ENCODE peak calls at places on chromosomes 7 and 10, in four cellular contexts. N, X, P and Y are unnamed samples.

GRCh38 chr10:132653721-132654120 is 116.1 kb downstream of the INPP5A start:
- DNase-seq in X (no peak), P (no peak), N (no peak), Y (no peak)

GRCh38 chr7:27606270-27607209 is 56.1 kb downstream of the HIBADH start:
- DNase-seq in N (no peak), X (no peak), P (no peak), Y (peak)

GRCh38 chr10:71392791-71393781 is 3.6 kb upstream of the CDH23 start:
- DNase-seq in P (no peak), N (peak), X (no peak), Y (no peak)

GRCh38 chr7:41793556-41793955 is 90.7 kb upstream of the INHBA start:
- DNase-seq in P (no peak), X (no peak), N (no peak), Y (no peak)

GRCh38 chr7:46982928-46983327 is 599.0 kb downstream of the TNS3 start:
- DNase-seq in N (no peak), X (no peak), P (peak), Y (no peak)

GRCh38 chr7:66642186-66642585 is 13.5 kb downstream of the KCTD7 start:
- DNase-seq in N (no peak), P (no peak), X (no peak), Y (no peak)

GRCh38 chr7:134534633-134535032 is 7.3 kb downstream of the AKR1B10 start:
- DNase-seq in X (no peak), P (no peak), N (no peak), Y (no peak)

GRCh38 chr10:3125527-3126170 is 46.9 kb downstream of the PITRM1 start:
- DNase-seq in N (no peak), P (no peak), X (no peak), Y (no peak)

GRCh38 chr7:159116581-159117339 is 27.9 kb downstream of the VIPR2 start:
- DNase-seq in N (no peak), P (no peak), X (no peak), Y (no peak)

DNA sequence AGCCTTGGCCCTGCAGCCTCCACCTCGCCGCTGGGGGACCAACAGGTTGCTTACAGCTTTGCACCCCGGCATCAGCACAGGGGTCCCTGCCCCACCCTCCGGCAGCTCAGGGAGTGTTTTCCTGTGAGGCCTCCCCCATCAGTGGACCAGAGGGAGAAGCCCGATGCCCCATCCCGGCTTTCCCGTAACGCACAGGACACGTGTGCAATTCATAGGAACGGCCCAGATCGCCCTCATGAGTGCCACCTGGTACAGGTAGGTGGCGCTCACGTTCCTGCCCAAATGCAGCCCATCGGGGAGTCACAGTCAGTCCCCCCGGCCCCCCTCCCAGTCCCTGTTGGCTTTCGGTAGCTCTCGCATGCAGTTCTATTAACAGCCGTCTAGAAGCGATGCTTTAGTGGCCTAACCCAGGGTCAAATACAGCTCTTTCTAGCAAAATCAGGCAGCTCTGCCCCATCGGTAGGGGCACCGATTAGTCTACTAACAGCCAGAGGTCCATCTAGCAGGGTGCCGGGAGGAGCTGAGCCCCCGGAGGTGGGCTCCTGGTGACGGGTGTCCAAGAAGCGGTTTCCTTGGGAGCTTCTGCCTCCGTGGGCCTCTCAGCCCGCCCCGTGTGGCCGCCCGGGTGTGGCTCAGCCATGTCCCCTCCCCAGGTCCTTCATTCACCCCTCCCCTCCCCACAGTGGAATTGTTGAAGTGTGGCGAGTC is 48.4 kb upstream of the GTF2IRD1 start:
- DNase-seq in X (no peak), P (peak), N (peak), Y (no peak)
- TF ChIP-seq CTCF in X (peak), P (peak), N (peak), Y (peak)

DNA sequence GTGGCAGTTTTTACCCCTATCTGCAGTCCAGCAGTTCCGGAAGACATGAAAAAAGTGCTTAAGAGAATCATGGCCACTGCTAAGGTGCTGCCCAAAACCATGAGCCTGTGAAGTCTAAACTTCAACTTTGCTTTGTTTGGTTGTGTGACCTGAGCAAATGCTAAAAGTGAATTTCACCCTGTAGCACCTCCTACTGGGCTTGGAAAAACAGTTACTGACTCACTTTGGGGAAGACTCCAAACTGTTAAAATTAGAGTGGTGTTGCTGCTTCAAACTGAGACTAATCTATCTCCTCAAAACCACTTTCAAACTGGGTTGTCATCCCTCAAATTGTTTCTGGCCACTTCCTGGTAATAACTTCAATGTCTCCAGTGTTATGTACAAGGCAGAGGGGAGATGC is 21.3 kb downstream of the MKX start:
- DNase-seq in X (no peak), P (no peak), N (peak), Y (peak)
- TF ChIP-seq CTCF in X (no peak), P (peak), N (peak), Y (peak)

DNA sequence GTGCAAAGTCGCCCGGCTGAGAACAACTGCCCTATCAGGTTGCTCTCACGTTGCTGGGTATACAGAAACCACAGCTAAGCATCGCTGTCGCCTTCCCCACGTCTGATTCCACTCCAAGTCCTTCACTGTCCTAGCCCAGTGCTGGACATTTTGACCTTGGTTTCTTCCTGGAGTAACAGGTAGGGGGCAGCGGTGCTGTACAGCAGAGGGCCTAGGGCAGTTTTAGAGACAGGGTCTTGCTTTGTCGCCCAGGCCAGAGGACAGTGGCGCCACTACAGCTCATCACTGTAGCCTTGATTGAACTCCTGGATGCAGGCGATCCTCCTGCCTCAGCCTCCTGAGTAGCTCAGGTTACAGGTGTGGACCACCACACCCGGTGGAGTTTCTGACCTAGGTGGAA is 2.6 kb downstream of the CLDN15 start:
- DNase-seq in X (no peak), P (no peak), N (peak), Y (no peak)
- TF ChIP-seq CTCF in X (peak), P (peak), N (peak), Y (peak)

DNA sequence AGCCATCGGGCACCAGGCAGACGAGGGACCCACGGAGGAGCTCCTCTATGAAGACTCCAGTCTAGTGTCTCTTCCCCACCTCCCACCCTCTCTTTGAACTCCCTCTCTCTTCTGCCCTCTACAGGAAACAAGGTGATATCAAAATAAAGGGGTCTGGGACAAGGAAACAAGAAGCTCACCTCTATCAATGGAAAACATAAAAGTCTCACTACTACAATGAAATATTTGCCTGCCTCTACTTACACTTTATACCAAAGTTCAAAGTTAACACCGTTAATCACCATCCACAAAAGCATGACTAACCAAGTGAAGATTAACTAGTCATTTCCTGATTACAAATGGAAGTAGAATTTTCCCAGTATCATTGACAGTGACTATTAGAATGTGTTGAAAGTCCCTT is 82.2 kb downstream of the PARD3 start:
- DNase-seq in X (no peak), N (no peak), P (no peak), Y (no peak)
- TF ChIP-seq CTCF in X (no peak), N (peak), P (peak), Y (peak)

DNA sequence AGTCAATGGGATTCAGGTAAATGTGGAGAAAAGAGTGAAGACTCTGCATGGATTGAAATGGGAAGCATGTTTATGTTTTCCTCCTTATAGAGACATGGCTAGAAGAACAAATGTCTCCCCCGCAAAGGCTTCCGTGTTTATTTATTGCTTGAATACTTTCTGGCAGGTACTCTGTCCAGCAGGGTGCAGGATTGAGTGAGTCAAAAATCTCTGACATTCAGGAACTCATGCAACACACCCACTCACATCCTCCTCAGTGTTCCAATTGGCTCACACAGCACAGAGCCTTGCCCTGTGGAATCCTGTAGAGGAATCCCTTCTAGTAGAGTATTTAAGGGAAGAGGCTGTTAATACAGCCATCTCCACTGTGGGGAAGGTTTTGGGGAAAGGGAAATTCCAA is 290.3 kb upstream of the VWC2 start:
- DNase-seq in P (no peak), N (no peak), X (peak), Y (no peak)
- TF ChIP-seq CTCF in P (peak), N (peak), X (peak), Y (no peak)

GRCh38 chr10:120827251-120827875 is 23.8 kb upstream of the WDR11 start:
- DNase-seq in X (no peak), P (no peak), N (no peak), Y (no peak)

GRCh38 chr10:120828940-120829339 is 22.2 kb upstream of the WDR11 start:
- DNase-seq in N (no peak), X (no peak), P (no peak), Y (no peak)

GRCh38 chr10:120825878-120826383 is 25.2 kb upstream of the WDR11 start:
- DNase-seq in P (no peak), X (no peak), N (no peak), Y (no peak)

GRCh38 chr10:120823251-120823650 is 27.9 kb upstream of the WDR11 start:
- DNase-seq in X (no peak), N (no peak), P (no peak), Y (no peak)

DNA sequence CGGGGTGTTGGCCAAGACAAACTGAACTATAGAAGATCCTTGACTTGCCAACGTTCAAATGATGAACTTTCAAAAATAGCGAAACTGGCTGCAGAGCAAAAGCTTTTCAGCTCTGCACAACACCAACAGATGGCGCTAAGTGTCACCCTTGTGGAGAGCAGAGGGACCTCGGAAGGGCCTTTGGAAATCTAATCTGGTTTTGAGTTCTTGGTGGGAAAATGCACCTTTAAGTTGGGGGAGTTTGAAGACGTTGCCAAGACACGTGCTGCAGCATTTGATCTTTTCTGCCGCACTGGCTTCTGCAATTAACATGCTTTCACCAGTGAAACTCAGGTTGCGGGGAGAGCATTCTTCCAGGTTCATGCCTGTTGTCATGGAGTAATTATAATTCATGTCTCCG is 26.3 kb upstream of the WDR11 start:
- DNase-seq in P (peak), N (peak), X (no peak), Y (peak)
- TF ChIP-seq CTCF in P (peak), N (peak), X (peak), Y (peak)

GRCh38 chr10:66925896-66926719 is at the start of gene LRRTM3:
- DNase-seq in X (peak), P (peak), N (peak), Y (peak)
- TF ChIP-seq CTCF in X (peak), P (peak), N (peak), Y (peak)